ENCODE peak calls at places on chromosomes 16 and 17, in seven cellular contexts. T is kidney epithelial cell; N is GM18507; H is stimulated activated CD8-positive, alpha-beta memory T cell treated with anti-CD3 and anti-CD28 coated beads, Interleukin-7, amount 100 ng/mL, for 24 hours; Q is HT1080; I is amygdala; Z is WERI-Rb-1. D is an unnamed sample.

GRCh38 chr17:40366861-40367518 is 2.5 kb upstream of the GJD3 start:
- DNase-seq in Z (no peak), T (no peak), I (no peak), Q (no peak), H (no peak), N (no peak), D (no peak)

GRCh38 chr16:2181952-2182351 is 14.5 kb downstream of the CASKIN1 start:
- DNase-seq in Q (no peak), T (no peak), N (no peak), H (no peak), Z (no peak), I (no peak), D (no peak)

GRCh38 chr17:12815642-12816141 is 26.4 kb downstream of the ARHGAP44 start:
- DNase-seq in I (no peak), T (no peak), N (peak), H (no peak), Q (no peak), Z (no peak), D (no peak)

GRCh38 chr17:72407336-72408121 is 286.7 kb downstream of the SOX9 start:
- DNase-seq in Q (peak), H (no peak), T (peak), N (peak), Z (no peak), I (peak), D (no peak)

GRCh38 chr16:81616321-81617020 is 162.6 kb upstream of the PLCG2 start:
- DNase-seq in Z (no peak), H (peak), N (peak), T (no peak), I (peak), Q (no peak), D (no peak)

GRCh38 chr17:74547736-74548135 is 1.8 kb upstream of the CD300C start:
- DNase-seq in Z (no peak), Q (peak), H (no peak), I (no peak), T (no peak), N (no peak), D (no peak)

GRCh38 chr17:78117027-78117981 is 11.3 kb downstream of the TMC6 start:
- DNase-seq in T (no peak), N (no peak), Z (peak), H (no peak), I (peak), Q (no peak), D (no peak)

GRCh38 chr17:7241047-7241733 is 1.1 kb downstream of the GABARAP start:
- DNase-seq in I (no peak), H (no peak), Z (no peak), Q (no peak), N (no peak), T (no peak), D (no peak)

GRCh38 chr17:43823350-43824084 is 9.4 kb downstream of the MPP3 start:
- DNase-seq in T (no peak), N (no peak), H (no peak), Q (no peak), Z (no peak), I (peak), D (no peak)

GRCh38 chr16:16108759-16109158 is 114.5 kb downstream of the ABCC6 start:
- DNase-seq in T (no peak), Z (no peak), N (no peak), I (no peak), Q (no peak), H (no peak), D (no peak)

GRCh38 chr16:85829751-85830445 is 30.4 kb downstream of the COX4I1 start:
- DNase-seq in N (no peak), Q (no peak), I (no peak), H (no peak), T (no peak), Z (no peak), D (no peak)

GRCh38 chr16:31537362-31537921 is 9.7 kb downstream of the AHSP start:
- DNase-seq in Z (no peak), Q (no peak), N (no peak), T (no peak), I (no peak), H (no peak), D (no peak)

GRCh38 chr17:73770115-73770848 is 126.0 kb upstream of the SDK2 start:
- DNase-seq in N (no peak), T (peak), Z (peak), I (peak), H (no peak), Q (peak), D (peak)

GRCh38 chr16:88070341-88070740 is 119.1 kb downstream of the BANP start:
- DNase-seq in Z (no peak), I (no peak), H (no peak), T (no peak), Q (no peak), N (no peak), D (no peak)

GRCh38 chr17:28563475-28563874 is 7.8 kb downstream of the PIGS start:
- DNase-seq in T (peak), N (no peak), H (no peak), I (no peak), Q (no peak), Z (no peak), D (no peak)

GRCh38 chr16:47887496-47887895 is 268.3 kb downstream of the ABCC12 start:
- DNase-seq in Q (peak), H (no peak), I (no peak), N (no peak), T (peak), Z (no peak), D (peak)

GRCh38 chr16:81018496-81018895 is 11.5 kb downstream of the CENPN start:
- DNase-seq in H (no peak), N (no peak), Z (no peak), Q (no peak), I (peak), T (no peak), D (no peak)

GRCh38 chr17:53626286-53626685 is 196.4 kb upstream of the KIF2B start:
- DNase-seq in I (no peak), H (no peak), Q (peak), T (peak), N (no peak), Z (no peak), D (peak)

GRCh38 chr17:75877752-75878173 is 618 bp downstream of the TRIM47 start:
- DNase-seq in N (no peak), T (no peak), I (no peak), Q (peak), H (no peak), Z (peak), D (no peak)

GRCh38 chr17:44222112-44222869 is 2.8 kb upstream of the UBTF start:
- DNase-seq in I (peak), H (no peak), T (no peak), N (no peak), Q (peak), Z (peak), D (no peak)

GRCh38 chr17:49597928-49598655 is 22.4 kb downstream of the NXPH3 start:
- DNase-seq in Q (no peak), I (no peak), N (no peak), H (no peak), Z (no peak), T (no peak), D (no peak)

GRCh38 chr16:28309811-28310311 is 17.5 kb downstream of the SBK1 start:
- DNase-seq in I (no peak), Q (no peak), Z (no peak), H (peak), T (no peak), N (no peak), D (no peak)

GRCh38 chr16:53744449-53744848 is 40.5 kb downstream of the FTO start:
- DNase-seq in H (no peak), T (no peak), I (no peak), Z (no peak), N (no peak), Q (peak), D (no peak)

GRCh38 chr16:67255553-67256030 is 6.8 kb downstream of the SLC9A5 start:
- DNase-seq in I (no peak), Q (no peak), N (no peak), Z (no peak), T (no peak), H (no peak), D (no peak)

GRCh38 chr17:59512844-59513383 is 52.5 kb upstream of the DHX40 start:
- DNase-seq in H (no peak), Q (no peak), N (no peak), Z (no peak), I (no peak), T (no peak), D (no peak)

GRCh38 chr16:56689171-56689570 is 6.9 kb downstream of the MT1X start:
- DNase-seq in I (no peak), Q (no peak), N (no peak), H (no peak), Z (no peak), T (no peak), D (no peak)

GRCh38 chr17:35416659-35417058 is 15.6 kb downstream of the SLFN12 start:
- DNase-seq in T (no peak), Q (no peak), I (no peak), N (no peak), H (no peak), Z (no peak), D (no peak)

GRCh38 chr16:48535831-48536599 is 74.0 kb downstream of the N4BP1 start:
- DNase-seq in N (peak), I (no peak), Z (peak), Q (no peak), T (no peak), H (no peak), D (no peak)

D was measured in keratinocyte.